ENCODE peak calls at places on chromosomes 7 and 10, in six cellular contexts. K, I, A, B, T and W are unnamed samples. For H3K4me1, the result is how much of the 10 kb centered on the place peaks cover.

GRCh38 chr10:98664329-98665042 is 217.8 kb upstream of the HPS1 start:
- DNase-seq in K (no peak), I (no peak), A (peak), B (peak), T (peak), W (no peak)

GRCh38 chr10:63711866-63712716 is 190.9 kb downstream of the REEP3 start:
- DNase-seq in K (peak), I (peak), A (peak), B (peak), T (peak), W (peak)

GRCh38 chr7:18352339-18353255 is 143.0 kb upstream of the HDAC9 start:
- DNase-seq in K (peak), I (peak), A (peak), B (peak), T (peak), W (no peak)

GRCh38 chr10:131748831-131749766 is 151.7 kb upstream of the PPP2R2D start:
- DNase-seq in K (no peak), I (peak), A (no peak), B (peak), T (no peak), W (no peak)

GRCh38 chr10:46543379-46544014 is 13.0 kb downstream of the GPRIN2 start:
- DNase-seq in K (no peak), I (no peak), A (no peak), B (peak), T (no peak), W (peak)

GRCh38 chr7:28236560-28236959 is 56.0 kb upstream of the JAZF1 start:
- DNase-seq in K (no peak), I (no peak), A (no peak), B (no peak), T (no peak), W (no peak)

GRCh38 chr7:75739796-75740672 is 1.3 kb upstream of the HIP1 start:
- DNase-seq in K (no peak), I (no peak), A (no peak), B (no peak), T (no peak), W (no peak)

GRCh38 chr10:21509391-21510217 is 15.9 kb downstream of the SKIDA1 start:
- DNase-seq in K (peak), I (no peak), A (peak), B (no peak), T (no peak), W (peak)

GRCh38 chr10:60267802-60268201 is 121.9 kb downstream of the ANK3 start:
- DNase-seq in K (no peak), I (no peak), A (peak), B (no peak), T (no peak), W (no peak)

GRCh38 chr7:157622000-157622399 is 285.2 kb downstream of the DNAJB6 start:
- DNase-seq in K (no peak), I (no peak), A (no peak), B (no peak), T (no peak), W (no peak)

GRCh38 chr7:142010952-142011548 is 15.4 kb downstream of the MGAM start:
- DNase-seq in K (no peak), I (no peak), A (no peak), B (no peak), T (no peak), W (no peak)

GRCh38 chr10:71241899-71242620 is 29.7 kb downstream of the UNC5B start:
- DNase-seq in K (peak), I (no peak), A (peak), B (no peak), T (no peak), W (no peak)

GRCh38 chr10:79374312-79375191 is 27.3 kb downstream of the PPIF start:
- DNase-seq in K (peak), I (peak), A (peak), B (peak), T (peak), W (peak)

GRCh38 chr10:12372846-12373245 is 23.5 kb downstream of the CAMK1D start:
- DNase-seq in K (no peak), I (no peak), A (no peak), B (no peak), T (no peak), W (no peak)

GRCh38 chr10:71351628-71352319 is 32.7 kb downstream of the SLC29A3 start:
- DNase-seq in K (peak), I (no peak), A (peak), B (peak), T (no peak), W (no peak)

GRCh38 chr10:45091968-45092367 is 91.2 kb downstream of the ZNF22 start:
- DNase-seq in K (no peak), I (no peak), A (peak), B (no peak), T (no peak), W (no peak)

GRCh38 chr7:80044796-80045195 is 89.8 kb upstream of the GNAI1 start:
- DNase-seq in K (no peak), I (no peak), A (no peak), B (no peak), T (no peak), W (no peak)

GRCh38 chr7:28067171-28067570 is 113.4 kb downstream of the JAZF1 start:
- DNase-seq in K (no peak), I (no peak), A (no peak), B (no peak), T (no peak), W (no peak)

GRCh38 chr7:79553811-79554555 is 100.5 kb upstream of the MAGI2 start:
- DNase-seq in K (no peak), I (no peak), A (no peak), B (no peak), T (peak), W (no peak)

GRCh38 chr7:152866125-152866524 is 106.6 kb downstream of the ACTR3B start:
- DNase-seq in K (no peak), I (no peak), A (no peak), B (no peak), T (no peak), W (no peak)

GRCh38 chr10:80405636-80406035 is 2.7 kb upstream of the PRXL2A start:
- DNase-seq in K (no peak), I (no peak), A (no peak), B (no peak), T (no peak), W (no peak)

GRCh38 chr10:477620-478019 is 211.8 kb downstream of the DIP2C start:
- DNase-seq in K (no peak), I (no peak), A (no peak), B (no peak), T (no peak), W (no peak)

GRCh38 chr7:102040569-102040968 is 223.1 kb downstream of the CUX1 start:
- DNase-seq in K (peak), I (no peak), A (no peak), B (no peak), T (no peak), W (peak)

GRCh38 chr7:24965831-24966708 is 13.9 kb downstream of the OSBPL3 start:
- DNase-seq in K (peak), I (peak), A (peak), B (peak), T (no peak), W (no peak)

GRCh38 chr10:113236998-113237397 is 287.0 kb downstream of the TCF7L2 start:
- DNase-seq in K (no peak), I (no peak), A (no peak), B (no peak), T (no peak), W (no peak)

GRCh38 chr7:13965077-13965476 is 24.4 kb downstream of the ETV1 start:
- DNase-seq in K (no peak), I (no peak), A (no peak), B (no peak), T (no peak), W (no peak)

GRCh38 chr7:55884321-55884720 is 2.9 kb upstream of the ZNF713 start:
- DNase-seq in K (no peak), I (no peak), A (no peak), B (no peak), T (no peak), W (no peak)

GRCh38 chr10:69384320-69384719 is 32.4 kb downstream of the TACR2 start:
- DNase-seq in K (peak), I (no peak), A (no peak), B (no peak), T (no peak), W (no peak)

GRCh38 chr10:128069351-128070051 is 56.7 kb downstream of the MKI67 start:
- DNase-seq in K (peak), I (peak), A (peak), B (peak), T (peak), W (peak)

GRCh38 chr7:17507717-17508116 is 209.3 kb downstream of the AHR start:
- DNase-seq in K (no peak), I (no peak), A (no peak), B (no peak), T (no peak), W (no peak)

GRCh38 chr7:143385891-143386781 is 5.0 kb downstream of the ZYX start:
- DNase-seq in K (peak), I (no peak), A (no peak), B (no peak), T (no peak), W (peak)

GRCh38 chr10:72243822-72244437 is 27.9 kb upstream of the ASCC1 start:
- DNase-seq in K (peak), I (peak), A (peak), B (peak), T (no peak), W (no peak)

GRCh38 chr7:45923290-45923689 is 2.2 kb upstream of the IGFBP3 start:
- DNase-seq in K (peak), I (peak), A (peak), B (peak), T (no peak), W (peak)

GRCh38 chr7:91240546-91240945 is 23.7 kb upstream of the FZD1 start:
- DNase-seq in K (no peak), I (no peak), A (no peak), B (no peak), T (no peak), W (no peak)

GRCh38 chr10:58175990-58176910 is 91.4 kb downstream of the IPMK start:
- DNase-seq in K (no peak), I (peak), A (no peak), B (no peak), T (no peak), W (no peak)

GRCh38 chr7:155743197-155743596 is 69.1 kb downstream of the SHH start:
- DNase-seq in K (no peak), I (no peak), A (no peak), B (no peak), T (no peak), W (no peak)

GRCh38 chr7:155749578-155749977 is 62.7 kb downstream of the SHH start:
- DNase-seq in K (no peak), I (no peak), A (no peak), B (no peak), T (no peak), W (no peak)

GRCh38 chr7:155745737-155746136 is 66.5 kb downstream of the SHH start:
- DNase-seq in K (no peak), I (no peak), A (no peak), B (no peak), T (no peak), W (no peak)

GRCh38 chr7:155744931-155745683 is 67.2 kb downstream of the SHH start:
- DNase-seq in K (no peak), I (no peak), A (no peak), B (no peak), T (no peak), W (no peak)

DNA sequence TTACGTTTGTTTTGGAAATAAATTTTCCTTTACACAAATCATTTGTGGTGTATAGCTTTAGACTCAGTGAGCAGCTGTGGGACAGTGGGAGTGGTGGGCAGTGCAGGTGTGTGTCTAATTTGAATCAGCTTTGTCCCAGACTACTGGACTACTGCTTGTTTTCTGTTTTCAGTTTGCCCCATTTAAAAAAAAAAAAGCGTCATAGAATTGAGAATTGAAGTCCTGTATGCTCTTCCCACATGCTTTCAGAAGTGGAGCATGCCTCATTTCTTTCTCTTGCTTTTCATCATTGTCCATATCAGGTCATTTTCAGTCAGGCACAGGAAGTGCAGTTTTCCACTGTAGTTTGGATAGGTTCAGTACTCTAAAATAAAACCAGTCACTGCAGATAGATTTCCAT is 66.1 kb downstream of the SHH start:
- DNase-seq in K (no peak), I (no peak), A (no peak), B (peak), T (no peak), W (no peak)
- H3K4me1 ChIP-seq in K (under half), I (under half), A (under half), B (under half), T (under half), W (under half)

DNA sequence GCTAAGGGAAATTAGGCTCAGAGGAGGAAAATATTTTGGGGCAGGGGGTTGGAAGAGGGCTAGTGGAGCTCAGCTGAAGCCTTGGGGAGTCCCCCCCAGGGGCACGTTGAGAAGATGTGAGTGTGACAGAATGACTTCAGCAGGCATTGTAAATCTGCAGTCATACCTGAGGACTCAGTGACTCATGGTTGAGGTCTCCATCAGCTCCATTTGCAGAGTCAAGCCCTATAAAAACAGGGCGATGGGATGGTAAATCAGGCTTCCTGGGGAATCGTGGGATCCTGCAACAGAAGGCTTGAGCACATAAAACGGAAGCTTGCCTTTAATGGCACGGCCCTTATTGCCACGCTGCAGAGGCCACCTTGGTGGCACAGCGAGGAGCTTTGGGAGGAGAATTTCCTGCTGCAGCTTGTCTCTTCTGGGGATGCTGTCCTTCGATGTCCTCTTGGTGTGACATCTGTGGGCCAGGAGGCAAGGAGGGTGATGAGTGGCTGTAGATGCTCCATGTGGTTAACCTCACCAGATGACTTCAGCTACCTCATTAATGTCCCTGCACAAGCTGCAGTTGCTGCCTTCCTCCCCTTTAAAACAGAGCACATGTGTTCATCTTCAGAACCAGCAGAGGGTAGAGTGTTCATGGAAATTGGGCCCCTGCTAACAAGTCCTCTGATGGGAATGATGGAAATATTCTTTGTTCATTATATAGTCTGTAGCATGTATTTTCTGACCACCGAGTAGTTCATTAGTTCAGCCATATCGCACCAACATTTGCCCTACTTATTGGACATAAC is 285.9 kb downstream of the LRMDA start:
- DNase-seq in K (no peak), I (no peak), A (no peak), B (no peak), T (no peak), W (no peak)
- TF ChIP-seq CTCF in K (no peak), I (no peak), A (no peak), B (no peak), T (no peak), W (no peak)

DNA sequence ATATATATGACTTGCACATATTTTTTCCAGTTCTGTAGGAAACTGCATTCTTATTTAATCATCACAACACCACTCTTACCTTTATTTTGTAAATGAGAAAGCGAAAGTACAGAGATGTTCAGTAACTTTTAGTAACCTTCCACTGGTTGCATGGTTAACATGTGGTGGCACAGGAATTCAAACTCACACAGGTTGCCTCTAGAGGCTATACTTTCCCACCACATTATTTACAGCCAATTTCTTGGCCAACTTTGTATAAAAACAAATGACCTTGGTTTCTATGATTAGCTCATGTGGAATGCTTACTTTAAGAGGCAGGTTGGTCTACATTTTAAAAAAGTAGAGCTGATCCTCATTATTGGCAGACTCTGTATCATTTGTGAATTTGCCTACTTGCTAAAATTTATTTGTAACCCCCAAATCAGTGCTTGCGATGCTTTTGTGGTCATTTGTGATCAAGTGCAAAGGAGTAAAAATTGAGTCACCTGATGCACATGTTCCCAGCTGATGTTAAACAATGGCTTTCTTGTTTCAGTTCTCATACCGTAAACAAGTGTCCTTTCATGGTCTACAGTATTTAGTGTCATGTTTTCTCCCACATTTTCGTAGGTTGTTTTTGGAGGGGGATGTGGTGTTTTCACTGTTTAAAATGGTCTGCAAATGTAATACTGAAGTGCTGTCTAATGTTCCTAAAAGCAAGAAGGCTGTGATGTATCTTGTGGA is 14.8 kb downstream of the BBS9 start:
- DNase-seq in K (no peak), I (no peak), A (no peak), B (no peak), T (no peak), W (no peak)
- H3K4me3 ChIP-seq in K (no peak), I (no peak), A (no peak), B (no peak), T (no peak), W (no peak)

DNA sequence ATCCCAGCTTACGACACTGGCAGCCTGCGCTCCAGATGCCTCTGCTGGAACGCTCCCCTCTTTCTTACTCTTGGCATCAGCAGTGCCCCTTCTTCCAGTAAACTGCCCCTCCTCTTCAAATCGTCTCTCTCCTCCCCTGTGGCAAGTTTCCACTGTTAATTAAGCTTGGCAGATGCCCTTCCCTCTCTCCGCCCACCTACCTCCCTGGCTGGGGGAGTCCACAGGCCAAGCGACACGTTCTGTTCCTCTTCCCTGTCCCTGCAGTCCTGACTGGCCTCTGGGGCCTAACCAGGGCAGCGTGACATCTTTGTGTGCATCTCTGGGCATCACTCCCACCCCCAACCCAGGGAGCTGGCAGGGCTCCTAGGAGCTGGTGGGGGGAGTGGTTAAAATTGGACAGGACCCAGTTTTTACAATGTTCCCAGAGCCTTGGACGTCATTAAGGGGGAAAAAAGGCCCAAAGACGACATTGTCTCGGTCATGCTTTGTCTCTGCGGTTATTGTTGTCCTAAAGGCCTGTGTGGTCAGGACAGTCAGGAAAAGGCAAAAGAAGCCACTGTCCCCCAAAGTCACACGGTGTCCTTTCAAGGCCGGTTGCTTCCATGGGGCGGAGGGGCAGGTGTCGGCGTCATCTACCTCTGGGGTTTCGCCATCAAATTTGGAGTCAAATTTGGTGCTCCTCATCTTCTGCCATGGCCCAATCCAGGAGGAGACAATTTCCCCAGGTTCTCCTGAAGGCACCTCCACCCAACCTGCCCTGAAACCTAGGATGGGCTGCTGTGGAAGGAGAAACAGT is 54.2 kb downstream of the DLG5 start:
- DNase-seq in K (no peak), I (peak), A (peak), B (peak), T (no peak), W (no peak)
- H3K4me1 ChIP-seq in K (under half), I (under half), A (half or more), B (under half), T (under half), W (under half)